ENCODE peak calls at places on chromosomes 7 and 10, in four cellular contexts. H, F, P and E are unnamed samples.

GRCh38 chr10:21740989-21741388 is 207.0 kb downstream of the MLLT10 start:
- DNase-seq in H (no peak), F (no peak), P (no peak), E (no peak)

GRCh38 chr10:12549297-12549696 is 199.9 kb downstream of the CAMK1D start:
- DNase-seq in H (no peak), F (no peak), P (no peak), E (no peak)

GRCh38 chr7:102318482-102318971 is 31.9 kb downstream of the SH2B2 start:
- DNase-seq in H (peak; percentile 59), F (no peak), P (no peak), E (no peak)

GRCh38 chr7:55250313-55250712 is 114.8 kb upstream of the LANCL2 start:
- DNase-seq in H (no peak), F (peak; percentile 45), P (no peak), E (peak; percentile 30)

GRCh38 chr10:43249151-43249961 is 17.5 kb downstream of the RASGEF1A start:
- DNase-seq in H (peak; percentile 11), F (no peak), P (peak; percentile 38), E (no peak)

GRCh38 chr10:23910296-23910695 is 298.6 kb upstream of the KIAA1217 start:
- DNase-seq in H (no peak), F (no peak), P (no peak), E (no peak)

GRCh38 chr7:44891372-44891771 is 6.0 kb upstream of the PURB start:
- DNase-seq in H (no peak), F (no peak), P (no peak), E (no peak)

GRCh38 chr10:28743576-28743975 is 66.3 kb downstream of the BAMBI start:
- DNase-seq in H (no peak), F (no peak), P (no peak), E (no peak)

GRCh38 chr7:27141138-27141537 is 2.3 kb downstream of the HOXA5 start:
- DNase-seq in H (no peak), F (no peak), P (no peak), E (no peak)

GRCh38 chr10:48464871-48465736 is 139.8 kb downstream of the ARHGAP22 start:
- DNase-seq in H (no peak), F (no peak), P (no peak), E (no peak)

GRCh38 chr7:100585511-100586265 is at the start of gene LRCH4:
- DNase-seq in H (no peak), F (no peak), P (peak; percentile 83), E (no peak)

GRCh38 chr10:72124984-72125383 is 36.6 kb upstream of the SPOCK2 start:
- DNase-seq in H (no peak), F (no peak), P (no peak), E (no peak)

GRCh38 chr10:103715430-103715829 is 139.9 kb downstream of the SH3PXD2A start:
- DNase-seq in H (no peak), F (no peak), P (no peak), E (no peak)

GRCh38 chr7:43537765-43538403 is 45.0 kb upstream of the STK17A start:
- DNase-seq in H (no peak), F (peak; percentile 59), P (no peak), E (no peak)

GRCh38 chr7:140455743-140456142 is 23.6 kb downstream of the MKRN1 start:
- DNase-seq in H (no peak), F (no peak), P (no peak), E (no peak)

DNA sequence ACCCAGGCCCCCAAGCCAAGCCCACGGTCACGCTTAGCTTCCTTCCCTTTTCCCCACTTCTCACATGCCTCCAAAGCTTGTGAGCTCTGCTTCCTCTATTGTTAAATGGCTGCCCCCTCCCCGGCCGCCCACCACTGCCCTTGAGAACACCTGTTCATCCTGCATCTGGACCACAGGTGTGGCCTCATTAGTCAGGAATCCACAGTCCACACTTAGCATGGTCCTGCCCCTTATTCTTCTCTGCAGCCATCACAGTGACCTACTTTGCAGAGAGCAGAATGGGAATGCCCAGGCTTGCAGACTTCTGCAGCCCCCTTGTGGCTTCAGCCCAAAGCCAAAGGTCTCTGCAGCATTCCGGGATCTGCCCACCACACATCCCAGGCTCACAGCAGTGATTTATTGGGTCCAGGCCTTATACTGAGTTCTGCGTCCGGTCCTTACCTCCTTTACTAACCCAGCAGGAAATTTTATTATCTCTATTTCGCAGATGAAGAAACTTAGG is 67.0 kb downstream of the PTPRE start:
- DNase-seq in H (no peak), F (no peak), P (no peak), E (no peak)
- TF ChIP-seq CTCF in H (no peak), F (no peak), P (no peak), E (no peak)

GRCh38 chr10:52779541-52780390 is 7.2 kb upstream of the MBL2 start:
- DNase-seq in H (peak; percentile 56), F (peak; percentile 80), P (peak; percentile 74), E (peak; percentile 90)

GRCh38 chr10:52777414-52777813 is 4.8 kb upstream of the MBL2 start:
- DNase-seq in H (no peak), F (no peak), P (no peak), E (no peak)

GRCh38 chr10:52776471-52776903 is 3.9 kb upstream of the MBL2 start:
- DNase-seq in H (no peak), F (no peak), P (no peak), E (no peak)

GRCh38 chr10:52780391-52781155 is 8.0 kb upstream of the MBL2 start:
- DNase-seq in H (no peak), F (no peak), P (no peak), E (no peak)

DNA sequence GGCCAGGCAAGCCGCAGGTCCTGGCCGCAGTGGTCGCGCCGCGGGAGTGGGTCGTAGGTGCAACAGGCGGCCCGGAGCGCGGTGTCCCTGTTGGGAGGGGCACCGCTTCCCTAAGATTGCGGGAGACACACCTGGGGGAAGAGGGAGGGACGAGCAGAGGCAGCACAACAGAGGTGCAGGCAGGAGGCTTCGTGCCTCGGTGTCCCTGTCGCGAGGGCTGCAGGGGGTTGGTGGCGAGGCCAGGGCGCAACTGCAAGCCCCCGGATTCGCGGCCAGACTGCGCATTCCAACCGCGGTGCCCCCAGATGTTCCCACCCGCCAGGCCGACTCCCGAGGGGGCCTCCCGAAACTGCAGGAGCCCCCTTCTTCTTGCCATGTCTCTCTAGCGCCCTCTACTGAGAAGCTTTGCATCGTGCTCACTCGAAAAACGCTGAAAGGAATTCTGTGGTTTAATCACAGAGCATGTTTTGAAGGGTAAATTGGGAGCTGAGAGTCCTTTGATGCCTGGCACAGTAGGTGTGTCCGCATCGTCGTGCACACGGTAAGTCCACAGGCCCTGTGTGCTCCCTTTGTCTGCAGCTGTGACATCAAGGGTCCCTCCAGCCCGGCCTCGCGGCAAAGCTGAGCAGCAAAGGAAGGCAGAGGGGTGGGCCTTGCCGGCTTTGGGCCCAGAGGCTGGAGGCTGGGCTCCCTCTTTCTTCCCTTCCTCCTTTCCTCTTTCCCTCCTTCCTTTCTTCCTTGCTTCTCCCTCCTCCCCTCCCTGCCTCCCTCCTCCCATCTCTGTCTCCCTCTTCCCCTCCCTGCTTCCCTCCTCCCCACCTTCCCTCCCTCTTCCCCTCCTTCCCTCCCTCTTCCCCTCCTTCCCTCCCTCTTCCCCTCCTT is 6.2 kb upstream of the MBL2 start:
- DNase-seq in H (no peak), F (peak; percentile 17), P (no peak), E (no peak)
- TF ChIP-seq CTCF in H (no peak), F (peak; percentile 93), P (peak; percentile 50), E (peak; percentile 41)

GRCh38 chr10:87066178-87066577 is 28.5 kb downstream of the GLUD1 start:
- DNase-seq in H (no peak), F (no peak), P (no peak), E (no peak)

GRCh38 chr10:87066865-87067264 is 27.8 kb downstream of the GLUD1 start:
- DNase-seq in H (no peak), F (no peak), P (no peak), E (no peak)

GRCh38 chr10:87068281-87068680 is 26.4 kb downstream of the GLUD1 start:
- DNase-seq in H (no peak), F (peak; percentile 51), P (no peak), E (no peak)

GRCh38 chr10:87060280-87060928 is 34.2 kb downstream of the GLUD1 start:
- DNase-seq in H (no peak), F (no peak), P (no peak), E (no peak)

DNA sequence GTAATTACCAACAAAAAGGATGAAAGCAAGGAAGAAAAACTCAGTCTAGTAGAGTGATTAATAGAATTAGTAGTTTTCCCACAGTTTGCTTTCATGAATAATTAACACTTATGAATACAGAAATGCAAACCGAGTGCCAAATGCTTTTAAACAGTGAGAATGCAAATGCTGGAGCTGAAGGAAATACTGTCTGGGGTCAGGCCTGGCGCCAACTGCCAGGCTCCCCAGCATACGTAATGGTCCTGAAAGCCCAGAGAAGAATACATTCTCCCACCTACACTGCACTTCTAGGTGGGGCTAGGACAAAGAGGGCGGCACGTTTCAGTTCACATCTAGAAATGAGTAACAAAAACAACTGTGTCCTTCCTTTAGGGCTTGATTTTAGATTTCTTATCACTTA is 30.0 kb downstream of the GLUD1 start:
- DNase-seq in H (no peak), F (no peak), P (no peak), E (no peak)
- TF ChIP-seq CTCF in H (no peak), F (no peak), P (no peak), E (no peak)

GRCh38 chr10:129853236-129853946 is 110.7 kb downstream of the EBF3 start:
- DNase-seq in H (no peak), F (no peak), P (no peak), E (no peak)
- TF ChIP-seq CTCF in H (peak; percentile 23), F (peak; percentile 44), P (peak; percentile 43), E (peak; percentile 59)

DNA sequence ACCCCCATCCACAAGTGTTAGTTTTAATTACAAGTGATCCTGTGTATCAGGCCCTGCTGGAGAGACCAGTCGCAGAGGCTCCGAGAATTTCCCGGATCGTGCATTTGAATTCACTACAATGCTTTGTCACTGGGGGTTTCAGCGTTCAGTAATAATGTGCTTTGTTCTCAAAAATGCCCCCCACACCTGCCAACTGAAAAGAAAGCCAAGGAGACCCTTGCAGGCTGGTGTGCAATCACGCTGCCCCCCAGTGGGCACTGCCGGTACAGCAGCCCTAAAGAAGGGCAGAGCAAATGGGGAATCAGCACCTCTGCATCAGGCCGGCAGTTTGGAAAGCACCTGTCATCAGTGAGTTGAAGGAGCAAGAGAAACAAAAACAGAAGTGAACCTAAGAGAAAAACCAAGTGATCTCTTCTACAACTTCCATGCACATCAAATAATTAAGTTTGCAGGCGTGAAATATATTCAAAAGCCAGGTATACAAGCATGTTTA is 177.6 kb downstream of the PARD3 start:
- DNase-seq in H (peak; percentile 47), F (peak; percentile 77), P (no peak), E (peak; percentile 79)
- TF ChIP-seq CTCF in H (peak; percentile 89), F (peak; percentile 99), P (peak; percentile 96), E (peak; percentile 94)